ENCODE peak calls at places on chromosomes 5 and 9, in five cellular contexts. H, P, E, V and W are unnamed samples.

GRCh38 chr9:109010676-109011655 is 2.3 kb downstream of the CTNNAL1 start:
- DNase-seq in V (peak), H (peak), P (no peak), E (peak), W (peak)

GRCh38 chr9:130262771-130263170 is 2.8 kb upstream of the HMCN2 start:
- DNase-seq in H (no peak), V (no peak), P (no peak), E (no peak), W (no peak)

GRCh38 chr5:31626156-31626555 is 12.8 kb upstream of the PDZD2 start:
- DNase-seq in V (no peak), E (no peak), P (no peak), H (no peak), W (no peak)

GRCh38 chr5:115170924-115171510 is 1.3 kb upstream of the TRIM36 start:
- DNase-seq in V (no peak), P (no peak), E (no peak), H (peak), W (no peak)

GRCh38 chr9:21715408-21715807 is 87.0 kb upstream of the MTAP start:
- DNase-seq in H (no peak), E (no peak), P (no peak), V (no peak), W (no peak)

GRCh38 chr9:96420468-96421219 is 2.5 kb upstream of the ZNF367 start:
- DNase-seq in P (peak), E (peak), V (peak), H (peak), W (peak)

GRCh38 chr5:178388381-178389030 is 155.9 kb upstream of the PHYKPL start:
- DNase-seq in H (peak), E (no peak), P (peak), V (peak), W (no peak)

GRCh38 chr5:169067641-169068316 is 233.2 kb downstream of the SLIT3 start:
- DNase-seq in H (no peak), V (no peak), P (no peak), E (no peak), W (no peak)

GRCh38 chr5:170971-171800 is 20.1 kb upstream of the LRRC14B start:
- DNase-seq in H (no peak), P (no peak), E (no peak), V (no peak), W (no peak)

DNA sequence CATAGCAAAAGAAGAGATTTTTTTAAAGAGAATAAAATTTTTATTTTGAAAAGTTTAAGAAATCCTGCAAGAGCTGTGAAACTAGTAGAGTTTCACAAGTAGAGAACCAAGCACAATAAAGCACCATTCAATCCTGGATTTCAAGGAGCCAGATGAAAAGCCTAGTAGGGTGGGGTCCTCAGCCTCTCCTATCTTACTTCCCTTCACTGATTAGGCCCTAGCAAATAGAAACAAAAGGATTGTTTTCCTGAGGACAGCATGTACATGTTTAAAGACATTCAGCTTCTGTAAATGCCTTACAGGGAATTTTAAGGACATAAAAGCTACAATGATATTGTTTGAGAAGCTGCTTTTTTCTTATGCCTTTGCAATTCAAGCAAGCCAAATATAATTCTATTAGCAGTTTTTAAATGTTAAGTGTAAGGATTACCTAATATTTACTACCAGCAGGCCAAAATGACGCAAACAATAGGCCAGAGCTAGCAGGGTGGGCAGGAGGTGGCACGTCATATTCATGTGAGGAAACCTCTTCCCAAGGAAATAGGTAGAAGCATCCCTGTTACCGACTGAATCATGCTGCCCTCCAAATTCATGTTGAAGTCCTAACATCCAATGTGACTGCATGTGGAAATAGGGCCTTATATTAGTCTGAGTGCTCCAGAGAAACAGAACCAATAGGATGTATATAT is 337.6 kb downstream of the MLLT3 start:
- DNase-seq in E (no peak), P (no peak), H (no peak), V (no peak), W (no peak)
- H3K4me3 ChIP-seq in E (no peak), P (no peak), H (no peak), V (no peak), W (no peak)

GRCh38 chr5:167951121-167951520 is 340.3 kb upstream of the WWC1 start:
- DNase-seq in H (no peak), V (no peak), P (no peak), E (no peak), W (no peak)
- H3K4me3 ChIP-seq in H (peak), V (no peak), P (no peak), E (no peak), W (no peak)

GRCh38 chr5:138339086-138339456 is 1.0 kb downstream of the FAM53C start:
- DNase-seq in E (no peak), H (peak), V (peak), P (no peak), W (peak)

GRCh38 chr5:138338411-138339085 is 482 bp downstream of the FAM53C start:
- DNase-seq in H (peak), E (no peak), P (no peak), V (no peak), W (peak)

GRCh38 chr5:138340008-138340407 is 1.9 kb downstream of the FAM53C start:
- DNase-seq in P (no peak), E (no peak), H (no peak), V (no peak), W (no peak)

GRCh38 chr5:138337685-138338410 is at the start of gene FAM53C:
- DNase-seq in H (peak), V (peak), E (peak), P (peak), W (peak)

GRCh38 chr5:138339464-138339863 is 1.4 kb downstream of the FAM53C start:
- DNase-seq in H (no peak), P (no peak), E (no peak), V (no peak), W (no peak)
- H3K4me3 ChIP-seq in H (peak), P (no peak), E (peak), V (peak), W (peak)

GRCh38 chr9:133714606-133715294 is 23.4 kb downstream of the SARDH start:
- DNase-seq in H (peak), E (no peak), V (peak), P (no peak), W (no peak)
- H3K4me3 ChIP-seq in H (no peak), E (no peak), V (no peak), P (no peak), W (no peak)

DNA sequence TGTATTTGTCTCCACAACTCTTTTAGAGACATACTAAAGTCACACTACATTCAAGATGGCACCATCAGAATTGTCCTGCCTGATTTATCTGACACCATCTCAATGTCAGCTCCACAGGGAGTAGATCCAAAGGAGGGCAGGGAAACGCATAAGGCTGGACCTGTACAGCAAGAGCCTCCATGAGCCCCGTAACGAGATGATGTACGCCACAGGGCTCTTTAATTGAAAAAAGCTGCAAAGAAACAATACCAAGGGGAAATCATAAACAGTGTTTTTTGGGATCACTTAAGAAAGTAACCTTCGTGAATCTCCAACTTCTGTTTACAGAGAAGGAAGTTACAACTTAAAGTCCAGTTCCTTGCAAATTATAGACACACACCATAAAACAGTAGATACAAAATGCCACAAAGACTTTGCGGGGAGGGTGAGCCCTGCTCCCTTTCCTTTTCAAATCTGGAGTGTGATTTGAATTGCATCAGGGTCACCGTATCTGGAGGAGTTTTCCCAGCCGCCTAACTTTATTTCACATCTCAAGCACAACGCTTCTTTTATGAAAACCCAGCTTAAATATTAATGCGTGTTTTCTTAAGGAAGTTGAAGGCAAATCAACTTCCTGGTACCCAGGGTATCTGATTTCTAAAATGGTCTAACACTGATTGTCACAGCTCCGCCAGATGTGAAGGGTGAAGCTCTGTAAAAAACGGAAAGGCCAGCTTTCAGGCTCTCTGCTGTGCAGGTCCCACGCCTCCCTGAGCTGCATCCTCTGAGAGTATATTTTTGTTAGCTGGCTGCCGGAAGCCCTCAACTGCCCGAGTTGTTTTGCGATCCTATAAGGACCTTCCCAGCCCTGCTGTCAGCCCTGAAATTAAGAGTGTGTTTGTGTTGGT is 88.9 kb downstream of the EBF1 start:
- DNase-seq in H (peak), V (peak), E (no peak), P (no peak), W (peak)
- H3K4me3 ChIP-seq in H (peak), V (peak), E (no peak), P (no peak), W (peak)

GRCh38 chr9:133786371-133786753 is 48.2 kb upstream of the SARDH start:
- DNase-seq in P (no peak), E (no peak), H (no peak), V (no peak), W (no peak)
- H3K4me3 ChIP-seq in P (no peak), E (no peak), H (no peak), V (no peak), W (no peak)

GRCh38 chr9:112864413-112864812 is 26.3 kb downstream of the SLC46A2 start:
- DNase-seq in H (no peak), V (no peak), E (no peak), P (no peak), W (no peak)

GRCh38 chr9:112864982-112865381 is 25.7 kb downstream of the SLC46A2 start:
- DNase-seq in H (no peak), P (no peak), V (no peak), E (no peak), W (no peak)

GRCh38 chr9:112863214-112863613 is 27.5 kb downstream of the SLC46A2 start:
- DNase-seq in P (peak), H (peak), V (peak), E (no peak), W (no peak)

GRCh38 chr9:112861638-112862555 is 28.8 kb downstream of the SLC46A2 start:
- DNase-seq in P (peak), E (no peak), H (peak), V (peak), W (peak)

GRCh38 chr9:112863781-112864180 is 26.9 kb downstream of the SLC46A2 start:
- DNase-seq in H (no peak), E (no peak), P (no peak), V (no peak), W (no peak)
- H3K4me3 ChIP-seq in H (no peak), E (no peak), P (no peak), V (no peak), W (no peak)